ENCODE peak calls at places on chromosomes 4 and X, in six cellular contexts. One of them, this sample, is unnamed.

GRCh38 chr4:6493668-6494304 is 21.4 kb upstream of the PPP2R2C start:
- DNase-seq in fibroblast of gingiva: no peak
- DNase-seq in PC-3: peak
- DNase-seq in mammary epithelial cell: peak
- DNase-seq in NCI-H446 treated with DMSO at 0.1 percent for 48 hours: no peak
- DNase-seq in GDM1: no peak
- DNase-seq in this sample: peak

GRCh38 chr4:13700196-13701140 is 72.9 kb upstream of the BOD1L1 start:
- DNase-seq in PC-3: peak
- DNase-seq in mammary epithelial cell: peak
- DNase-seq in GDM1: no peak
- DNase-seq in fibroblast of gingiva: peak
- DNase-seq in NCI-H446 treated with DMSO at 0.1 percent for 48 hours: peak
- DNase-seq in this sample: no peak

GRCh38 chrX:7801706-7802105 is 41.3 kb upstream of the VCX start:
- DNase-seq in NCI-H446 treated with DMSO at 0.1 percent for 48 hours: no peak
- DNase-seq in mammary epithelial cell: no peak
- DNase-seq in fibroblast of gingiva: peak
- DNase-seq in PC-3: no peak
- DNase-seq in GDM1: no peak
- DNase-seq in this sample: no peak

GRCh38 chrX:15946783-15947550 is 92.4 kb upstream of the AP1S2 start:
- DNase-seq in mammary epithelial cell: peak
- DNase-seq in GDM1: no peak
- DNase-seq in PC-3: peak
- DNase-seq in NCI-H446 treated with DMSO at 0.1 percent for 48 hours: no peak
- DNase-seq in fibroblast of gingiva: peak
- DNase-seq in this sample: peak

GRCh38 chrX:54776987-54777672 is 20.9 kb downstream of the ITIH6 start:
- DNase-seq in mammary epithelial cell: peak
- DNase-seq in NCI-H446 treated with DMSO at 0.1 percent for 48 hours: no peak
- DNase-seq in fibroblast of gingiva: no peak
- DNase-seq in PC-3: peak
- DNase-seq in GDM1: no peak
- DNase-seq in this sample: no peak

GRCh38 chr4:38177792-38178665 is 217.8 kb downstream of the PTTG2 start:
- DNase-seq in PC-3: no peak
- DNase-seq in NCI-H446 treated with DMSO at 0.1 percent for 48 hours: no peak
- DNase-seq in fibroblast of gingiva: no peak
- DNase-seq in mammary epithelial cell: no peak
- DNase-seq in GDM1: no peak
- DNase-seq in this sample: no peak

GRCh38 chrX:29852767-29853166 is 362.6 kb upstream of the MAGEB2 start:
- DNase-seq in fibroblast of gingiva: peak
- DNase-seq in NCI-H446 treated with DMSO at 0.1 percent for 48 hours: no peak
- DNase-seq in mammary epithelial cell: no peak
- DNase-seq in GDM1: no peak
- DNase-seq in PC-3: no peak
- DNase-seq in this sample: no peak

GRCh38 chr4:1467581-1468458 is 61.6 kb upstream of the NKX1-1 start:
- DNase-seq in fibroblast of gingiva: no peak
- DNase-seq in PC-3: no peak
- DNase-seq in GDM1: no peak
- DNase-seq in NCI-H446 treated with DMSO at 0.1 percent for 48 hours: no peak
- DNase-seq in mammary epithelial cell: no peak
- DNase-seq in this sample: no peak

GRCh38 chr4:95537181-95537580 is 11.6 kb downstream of the UNC5C start:
- DNase-seq in fibroblast of gingiva: no peak
- DNase-seq in mammary epithelial cell: peak
- DNase-seq in GDM1: no peak
- DNase-seq in NCI-H446 treated with DMSO at 0.1 percent for 48 hours: no peak
- DNase-seq in PC-3: no peak
- DNase-seq in this sample: no peak

GRCh38 chr4:55173580-55173979 is 48.2 kb upstream of the KDR start:
- DNase-seq in GDM1: no peak
- DNase-seq in PC-3: peak
- DNase-seq in fibroblast of gingiva: no peak
- DNase-seq in mammary epithelial cell: peak
- DNase-seq in NCI-H446 treated with DMSO at 0.1 percent for 48 hours: no peak
- DNase-seq in this sample: peak

GRCh38 chr4:55051532-55051931 is 73.9 kb downstream of the KDR start:
- DNase-seq in PC-3: no peak
- DNase-seq in GDM1: no peak
- DNase-seq in NCI-H446 treated with DMSO at 0.1 percent for 48 hours: no peak
- DNase-seq in fibroblast of gingiva: no peak
- DNase-seq in mammary epithelial cell: no peak
- DNase-seq in this sample: no peak

GRCh38 chrX:38214551-38214950 is 6.1 kb downstream of the SRPX start:
- DNase-seq in mammary epithelial cell: peak
- DNase-seq in GDM1: no peak
- DNase-seq in fibroblast of gingiva: no peak
- DNase-seq in PC-3: peak
- DNase-seq in NCI-H446 treated with DMSO at 0.1 percent for 48 hours: no peak
- DNase-seq in this sample: no peak

GRCh38 chr4:168883513-168883912 is 126.5 kb downstream of the CBR4 start:
- DNase-seq in GDM1: no peak
- DNase-seq in NCI-H446 treated with DMSO at 0.1 percent for 48 hours: no peak
- DNase-seq in fibroblast of gingiva: peak
- DNase-seq in PC-3: no peak
- DNase-seq in mammary epithelial cell: no peak
- DNase-seq in this sample: no peak

GRCh38 chr4:25182941-25183340 is 22.7 kb upstream of the SEPSECS start:
- DNase-seq in GDM1: no peak
- DNase-seq in fibroblast of gingiva: no peak
- DNase-seq in mammary epithelial cell: no peak
- DNase-seq in PC-3: no peak
- DNase-seq in NCI-H446 treated with DMSO at 0.1 percent for 48 hours: no peak
- DNase-seq in this sample: no peak

GRCh38 chrX:57952320-57952678 is 42.0 kb upstream of the ZXDA start:
- DNase-seq in PC-3: peak
- DNase-seq in GDM1: no peak
- DNase-seq in NCI-H446 treated with DMSO at 0.1 percent for 48 hours: no peak
- DNase-seq in fibroblast of gingiva: no peak
- DNase-seq in mammary epithelial cell: no peak
- DNase-seq in this sample: no peak

GRCh38 chrX:72621619-72622485 is 49.2 kb upstream of the HDAC8 start:
- DNase-seq in NCI-H446 treated with DMSO at 0.1 percent for 48 hours: no peak
- DNase-seq in PC-3: peak
- DNase-seq in GDM1: no peak
- DNase-seq in mammary epithelial cell: peak
- DNase-seq in fibroblast of gingiva: peak
- DNase-seq in this sample: peak

GRCh38 chrX:9519546-9520210 is 54.8 kb downstream of the TBL1X start:
- DNase-seq in NCI-H446 treated with DMSO at 0.1 percent for 48 hours: no peak
- DNase-seq in fibroblast of gingiva: peak
- DNase-seq in mammary epithelial cell: no peak
- DNase-seq in PC-3: no peak
- DNase-seq in GDM1: no peak
- DNase-seq in this sample: no peak

GRCh38 chrX:10555846-10556245 is 64.5 kb downstream of the MID1 start:
- DNase-seq in mammary epithelial cell: no peak
- DNase-seq in fibroblast of gingiva: no peak
- DNase-seq in GDM1: no peak
- DNase-seq in PC-3: no peak
- DNase-seq in NCI-H446 treated with DMSO at 0.1 percent for 48 hours: no peak
- DNase-seq in this sample: no peak

GRCh38 chr4:168619266-168619631 is 122.4 kb downstream of the PALLD start:
- DNase-seq in PC-3: peak
- DNase-seq in mammary epithelial cell: peak
- DNase-seq in fibroblast of gingiva: no peak
- DNase-seq in GDM1: no peak
- DNase-seq in NCI-H446 treated with DMSO at 0.1 percent for 48 hours: no peak
- DNase-seq in this sample: no peak

GRCh38 chrX:133588827-133589226 is 173.5 kb upstream of the GPC4 start:
- DNase-seq in mammary epithelial cell: no peak
- DNase-seq in fibroblast of gingiva: no peak
- DNase-seq in PC-3: no peak
- DNase-seq in NCI-H446 treated with DMSO at 0.1 percent for 48 hours: no peak
- DNase-seq in GDM1: no peak
- DNase-seq in this sample: no peak

GRCh38 chrX:27575565-27575964 is 14.6 kb upstream of the DCAF8L2 start:
- DNase-seq in GDM1: no peak
- DNase-seq in PC-3: peak
- DNase-seq in mammary epithelial cell: peak
- DNase-seq in NCI-H446 treated with DMSO at 0.1 percent for 48 hours: no peak
- DNase-seq in fibroblast of gingiva: peak
- DNase-seq in this sample: no peak

GRCh38 chr4:103400405-103400804 is 202.3 kb upstream of the CENPE start:
- DNase-seq in mammary epithelial cell: peak
- DNase-seq in fibroblast of gingiva: no peak
- DNase-seq in PC-3: peak
- DNase-seq in GDM1: no peak
- DNase-seq in NCI-H446 treated with DMSO at 0.1 percent for 48 hours: no peak
- DNase-seq in this sample: peak

GRCh38 chr4:53040459-53040815 is 178.3 kb downstream of the RASL11B start:
- DNase-seq in GDM1: no peak
- DNase-seq in fibroblast of gingiva: peak
- DNase-seq in NCI-H446 treated with DMSO at 0.1 percent for 48 hours: no peak
- DNase-seq in mammary epithelial cell: no peak
- DNase-seq in PC-3: no peak
- DNase-seq in this sample: no peak

GRCh38 chr4:105520819-105521790 is 31.3 kb upstream of the ARHGEF38 start:
- DNase-seq in GDM1: peak
- DNase-seq in mammary epithelial cell: peak
- DNase-seq in PC-3: peak
- DNase-seq in fibroblast of gingiva: peak
- DNase-seq in NCI-H446 treated with DMSO at 0.1 percent for 48 hours: peak
- DNase-seq in this sample: peak

This sample was measured in RWPE1.